ENCODE peak calls at places on chromosomes 11 and 22, in five cellular contexts. C is NT2/D1, T is GM13976, V is IMR-90, W is GM12891. Y is an unnamed sample.
A peak's percentile ranks its signal among the peaks of the same experiment; 100 is the strongest.

GRCh38 chr11:111419641-111420327 is 40.7 kb upstream of the POU2AF1 start:
- DNase-seq in V (no peak), W (no peak), C (no peak), T (no peak), Y (no peak)

GRCh38 chr11:47233989-47234668 is 14.5 kb downstream of the ACP2 start:
- DNase-seq in V (peak; percentile 67), T (no peak), C (no peak), W (no peak), Y (no peak)

GRCh38 chr11:64549969-64550368 is 41.1 kb upstream of the SLC22A12 start:
- DNase-seq in C (no peak), V (no peak), T (no peak), W (no peak), Y (no peak)

GRCh38 chr11:70577948-70578347 is 179.6 kb downstream of the CTTN start:
- DNase-seq in C (no peak), V (no peak), W (no peak), T (no peak), Y (no peak)

GRCh38 chr11:125952973-125953372 is 7.1 kb downstream of the VSIG10L2 start:
- DNase-seq in W (no peak), T (no peak), V (no peak), C (no peak), Y (peak; percentile 66)

GRCh38 chr11:103988595-103988969 is 47.9 kb upstream of the DDI1 start:
- DNase-seq in C (no peak), T (no peak), W (no peak), V (peak; percentile 85), Y (no peak)

GRCh38 chr22:36102995-36103394 is 57.6 kb downstream of the APOL3 start:
- DNase-seq in T (peak; percentile 49), W (no peak), V (no peak), C (no peak), Y (no peak)

GRCh38 chr11:111559791-111560190 is 19.3 kb downstream of the LAYN start:
- DNase-seq in C (no peak), W (no peak), T (no peak), V (no peak), Y (no peak)

GRCh38 chr11:67045314-67045713 is 11.3 kb upstream of the RHOD start:
- DNase-seq in C (no peak), W (no peak), T (peak; percentile 80), V (peak; percentile 95), Y (no peak)

GRCh38 chr11:14414470-14415461 is 55.8 kb upstream of the RRAS2 start:
- DNase-seq in V (peak; percentile 55), W (no peak), T (peak; percentile 39), C (no peak), Y (no peak)

Y was measured in lower lobe of right lung.